ENCODE peak calls at places on chromosome 20, in seven cellular contexts. L is AG04449, R is endodermal cell, T is fibroblast of pulmonary artery, Y is cardiac fibroblast, N is cardiac muscle cell, P is lung. D is an unnamed sample.

GRCh38 chr20:4375881-4376280 is 345.8 kb upstream of the PRND start:
- DNase-seq in Y (peak; percentile 5), T (peak; percentile 33), R (no peak), N (no peak), P (no peak), L (peak; percentile 72), D (no peak)

GRCh38 chr20:25539742-25540201 is 45.6 kb downstream of the NINL start:
- DNase-seq in T (peak; percentile 38), N (no peak), Y (peak; percentile 61), R (no peak), L (no peak), P (no peak), D (no peak)

GRCh38 chr20:11917663-11918062 is at the start of gene BTBD3:
- DNase-seq in Y (peak; percentile 81), N (peak; percentile 30), P (peak; percentile 51), T (peak; percentile 77), R (no peak), L (no peak), D (no peak)

GRCh38 chr20:50652702-50653294 is 38.5 kb downstream of the RIPOR3 start:
- DNase-seq in T (no peak), L (no peak), Y (no peak), R (no peak), N (no peak), P (no peak), D (no peak)

GRCh38 chr20:54044156-54044555 is 26.2 kb downstream of the BCAS1 start:
- DNase-seq in R (no peak), T (peak; percentile 74), L (no peak), P (no peak), Y (peak; percentile 71), N (no peak), D (no peak)

GRCh38 chr20:42530855-42531674 is 658.6 kb downstream of the PTPRT start:
- DNase-seq in L (no peak), P (no peak), R (peak; percentile 62), N (peak; percentile 36), T (peak; percentile 3), Y (peak; percentile 26), D (no peak)

GRCh38 chr20:21693322-21693721 is 12.1 kb upstream of the PAX1 start:
- DNase-seq in P (no peak), Y (no peak), T (no peak), N (peak; percentile 36), R (peak; percentile 83), L (no peak), D (no peak)

GRCh38 chr20:23626040-23626620 is 11.6 kb downstream of the CST3 start:
- DNase-seq in N (no peak), L (no peak), R (peak; percentile 53), Y (peak; percentile 41), P (no peak), T (no peak), D (peak; percentile 90)

GRCh38 chr20:11982958-11983470 is 65.3 kb downstream of the BTBD3 start:
- DNase-seq in L (no peak), T (no peak), N (no peak), R (no peak), Y (no peak), P (no peak), D (no peak)

GRCh38 chr20:33301192-33301930 is 18.3 kb downstream of the BPIFB1 start:
- DNase-seq in T (peak; percentile 6), Y (no peak), N (no peak), L (no peak), P (no peak), R (no peak), D (no peak)

GRCh38 chr20:33399924-33400323 is 1.4 kb downstream of the CDK5RAP1 start:
- DNase-seq in T (peak; percentile 29), N (no peak), P (no peak), R (no peak), L (no peak), Y (peak; percentile 29), D (no peak)

GRCh38 chr20:25984933-25985332 is 288.3 kb upstream of the ZNF337 start:
- DNase-seq in L (no peak), R (no peak), N (peak; percentile 19), P (no peak), Y (peak; percentile 37), T (peak; percentile 81), D (no peak)

GRCh38 chr20:48359692-48360337 is 468.0 kb downstream of the PREX1 start:
- DNase-seq in Y (no peak), N (no peak), R (no peak), L (no peak), T (no peak), P (no peak), D (no peak)

GRCh38 chr20:47586648-47587306 is 85.1 kb downstream of the NCOA3 start:
- DNase-seq in P (no peak), N (no peak), Y (peak; percentile 86), L (no peak), R (no peak), T (peak; percentile 65), D (no peak)

GRCh38 chr20:63966172-63966943 is 3.4 kb downstream of the ZNF512B start:
- DNase-seq in L (no peak), Y (no peak), P (no peak), N (no peak), R (peak; percentile 30), T (no peak), D (no peak)

GRCh38 chr20:7540018-7540417 is 400.2 kb downstream of the HAO1 start:
- DNase-seq in N (no peak), T (no peak), R (no peak), Y (no peak), P (no peak), L (no peak), D (no peak)

GRCh38 chr20:22182148-22182547 is 402.2 kb downstream of the FOXA2 start:
- DNase-seq in R (no peak), N (no peak), Y (no peak), P (no peak), T (no peak), L (no peak), D (no peak)

GRCh38 chr20:59242714-59243626 is 57.4 kb upstream of the EDN3 start:
- DNase-seq in R (no peak), T (no peak), N (no peak), L (no peak), Y (no peak), P (no peak), D (no peak)

GRCh38 chr20:9628166-9628565 is 113.8 kb downstream of the LAMP5 start:
- DNase-seq in P (no peak), N (no peak), T (no peak), R (no peak), Y (no peak), L (no peak), D (no peak)

GRCh38 chr20:41275181-41275793 is 42.2 kb downstream of the ZHX3 start:
- DNase-seq in T (peak; percentile 29), P (no peak), N (no peak), R (no peak), Y (no peak), L (no peak), D (no peak)

GRCh38 chr20:24747881-24748595 is 201.0 kb upstream of the CST7 start:
- DNase-seq in Y (no peak), P (no peak), L (no peak), T (no peak), R (peak; percentile 17), N (no peak), D (no peak)

GRCh38 chr20:44716309-44717106 is 1.3 kb downstream of the CCN5 start:
- DNase-seq in T (no peak), Y (no peak), N (no peak), L (no peak), R (no peak), P (no peak), D (no peak)

GRCh38 chr20:44720617-44720993 is 5.4 kb downstream of the CCN5 start:
- DNase-seq in L (no peak), P (no peak), Y (peak; percentile 86), N (no peak), R (peak; percentile 61), T (peak; percentile 69), D (no peak)

GRCh38 chr20:44719841-44720240 is 4.7 kb downstream of the CCN5 start:
- DNase-seq in R (peak; percentile 42), T (no peak), P (no peak), Y (no peak), L (no peak), N (no peak), D (no peak)

GRCh38 chr20:44715495-44716308 is 533 bp downstream of the CCN5 start:
- DNase-seq in R (no peak), P (no peak), Y (no peak), N (no peak), T (no peak), L (no peak), D (no peak)

GRCh38 chr20:44717986-44718385 is 2.8 kb downstream of the CCN5 start:
- DNase-seq in R (peak; percentile 81), N (no peak), L (no peak), T (no peak), P (no peak), Y (no peak), D (no peak)
- H3K4me3 ChIP-seq in R (no peak overlapping the region), N (no peak overlapping the region), L (no peak overlapping the region), T (no peak overlapping the region), P (no peak overlapping the region), Y (no peak overlapping the region), D (peak overlapping the region; percentile 46)

DNA sequence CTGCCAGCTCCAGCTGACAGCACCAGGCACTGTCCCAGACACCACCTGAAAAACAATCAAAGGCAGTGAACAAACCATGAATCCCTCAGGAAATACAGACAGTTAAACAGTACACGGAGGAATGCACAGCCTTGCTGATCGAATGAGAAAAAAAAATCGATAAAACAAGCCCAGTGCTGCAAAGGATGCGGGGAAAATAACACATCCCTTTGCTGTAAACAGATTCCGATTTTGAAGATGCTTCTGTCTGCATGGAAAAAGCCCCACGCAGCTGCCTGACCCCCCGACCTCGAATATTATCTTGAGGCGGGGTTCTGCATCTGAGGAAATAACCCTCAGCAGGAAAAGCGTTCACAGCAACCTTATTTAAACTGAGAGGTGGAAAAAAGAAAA is 43.9 kb downstream of the RBM38 start:
- DNase-seq in R (no peak), N (no peak), P (no peak), L (no peak), T (no peak), Y (no peak), D (no peak)
- H3K4me3 ChIP-seq in R (no peak overlapping the region), N (no peak overlapping the region), P (no peak overlapping the region), L (no peak overlapping the region), T (no peak overlapping the region), Y (no peak overlapping the region), D (no peak overlapping the region)

DNA sequence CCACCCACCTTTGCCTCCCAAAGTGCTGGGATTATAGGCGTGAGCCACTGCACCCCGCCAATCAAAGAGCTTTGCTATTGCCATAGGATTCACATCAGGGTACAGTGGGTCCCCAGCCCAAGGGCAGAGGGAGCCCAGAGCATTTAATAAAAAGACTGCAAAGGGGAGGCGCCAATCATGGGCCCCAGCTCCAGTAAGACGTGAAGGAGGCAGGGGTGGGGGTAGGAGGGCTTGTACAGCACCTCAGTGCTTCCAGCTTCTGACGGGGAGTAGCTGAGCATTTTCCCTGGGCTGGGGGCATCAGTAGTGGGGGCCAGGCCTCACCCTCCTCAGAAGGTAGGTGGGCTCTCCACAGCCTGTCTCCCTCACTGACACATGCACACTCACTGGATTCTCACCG is 1.5 kb downstream of the ADA start:
- DNase-seq in L (no peak), T (no peak), R (peak; percentile 45), P (no peak), Y (no peak), N (no peak), D (no peak)
- H3K4me3 ChIP-seq in L (no peak overlapping the region), T (no peak overlapping the region), R (no peak overlapping the region), P (no peak overlapping the region), Y (no peak overlapping the region), N (no peak overlapping the region), D (peak overlapping the region; percentile 74)

DNA sequence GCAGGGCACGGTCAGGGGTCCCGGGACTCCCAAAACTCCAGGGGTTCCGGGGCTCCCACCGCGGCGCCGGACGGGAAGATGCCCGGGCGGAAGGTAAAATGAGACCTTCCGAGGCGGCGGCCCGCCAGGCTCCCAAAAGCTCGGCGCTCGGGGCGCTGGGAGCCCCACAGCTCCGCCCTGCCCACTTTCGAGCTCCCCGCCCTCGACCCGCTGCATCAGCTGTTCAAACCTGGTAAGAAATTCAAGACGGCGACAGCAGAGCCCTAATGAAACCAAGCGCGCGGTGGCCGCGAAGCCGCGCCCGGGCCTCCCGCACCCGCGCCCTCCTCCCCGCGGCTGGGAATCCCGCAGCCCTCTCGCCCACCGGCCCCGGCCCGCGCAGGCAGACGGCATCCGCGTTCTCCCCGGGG is 369 bp downstream of the SLC4A11 start:
- DNase-seq in P (no peak), R (peak; percentile 80), N (no peak), Y (peak; percentile 21), T (no peak), L (no peak), D (no peak)
- H3K4me3 ChIP-seq in P (peak overlapping the region; percentile 65), R (peak overlapping the region; percentile 68), N (peak overlapping the region; percentile 41), Y (peak overlapping the region; percentile 64), T (peak overlapping the region; percentile 66), L (peak overlapping the region; percentile 55), D (peak overlapping the region; percentile 63)